ENCODE peak calls at places on chromosomes 6 and 20, in nine cellular contexts. L is KG1; Q is DMS 273 treated with DMSO at 0.1 percent for 48 hours; W is NCI-H1105; A is stimulated activated CD4-positive, alpha-beta T cell treated with anti-CD3 and anti-CD28 coated beads, Interleukin-12 subunit alpha, Interleukin-12 subunit beta, amount 100 ng/mL, for 48 hours; R is mucosa of gallbladder; X is LHCN-M2; V is H9; Z is NCI-H446 treated with DMSO at 0.1 percent for 48 hours. O is an unnamed sample.

GRCh38 chr6:29676981-29677601 is 3.9 kb downstream of the ZFP57 start:
- DNase-seq in L (no peak), Q (peak; percentile 39), W (no peak), A (no peak), R (peak; percentile 12), X (peak; percentile 6), V (no peak), Z (no peak), O (no peak)

GRCh38 chr6:15697895-15698294 is 35.1 kb upstream of the DTNBP1 start:
- DNase-seq in L (no peak), Q (no peak), W (no peak), A (no peak), R (no peak), X (no peak), V (no peak), Z (no peak), O (no peak)

GRCh38 chr6:149950423-149950822 is 8.6 kb downstream of the ULBP2 start:
- DNase-seq in L (no peak), Q (no peak), W (no peak), A (no peak), R (no peak), X (no peak), V (no peak), Z (no peak), O (no peak)

GRCh38 chr6:79438015-79438414 is 99.2 kb downstream of the LCA5 start:
- DNase-seq in L (no peak), Q (no peak), W (no peak), A (no peak), R (peak; percentile 24), X (peak; percentile 81), V (no peak), Z (no peak), O (no peak)

GRCh38 chr6:111469543-111469942 is 13.5 kb downstream of the REV3L start:
- DNase-seq in L (no peak), Q (no peak), W (peak; percentile 47), A (no peak), R (no peak), X (no peak), V (no peak), Z (no peak), O (no peak)

GRCh38 chr6:99192561-99192960 is 156.9 kb downstream of the FAXC start:
- DNase-seq in L (no peak), Q (no peak), W (no peak), A (no peak), R (no peak), X (no peak), V (no peak), Z (no peak), O (no peak)

GRCh38 chr6:90025418-90026089 is 131.3 kb downstream of the GJA10 start:
- DNase-seq in L (no peak), Q (peak; percentile 64), W (no peak), A (no peak), R (no peak), X (peak; percentile 90), V (no peak), Z (no peak), O (no peak)

GRCh38 chr6:128251445-128251844 is 269.0 kb downstream of the PTPRK start:
- DNase-seq in L (no peak), Q (no peak), W (no peak), A (no peak), R (no peak), X (no peak), V (no peak), Z (no peak), O (no peak)

GRCh38 chr6:107653183-107653580 is 163.3 kb downstream of the SOBP start:
- DNase-seq in L (no peak), Q (no peak), W (peak; percentile 13), A (no peak), R (no peak), X (no peak), V (no peak), Z (no peak), O (no peak)

GRCh38 chr6:159595173-159595572 is 97.9 kb downstream of the SOD2 start:
- DNase-seq in L (no peak), Q (no peak), W (no peak), A (no peak), R (peak; percentile 38), X (peak; percentile 88), V (no peak), Z (peak; percentile 11), O (no peak)

GRCh38 chr20:63055575-63056235 is 48.9 kb upstream of the BHLHE23 start:
- DNase-seq in L (no peak), Q (no peak), W (no peak), A (no peak), R (no peak), X (no peak), V (peak; percentile 24), Z (no peak), O (no peak)

GRCh38 chr6:155001482-155001881 is 6.4 kb downstream of the TIAM2 start:
- DNase-seq in L (no peak), Q (no peak), W (no peak), A (no peak), R (no peak), X (peak; percentile 36), V (no peak), Z (no peak), O (no peak)